ENCODE peak calls at places on chromosomes 2 and 18, in nine cellular contexts. Z is endodermal cell, O is tibial artery, S is mammary epithelial cell, U is OCI-LY7, G is breast epithelium, Y is A549, F is Panc1, D is right lobe of liver. W is an unnamed sample. For H3K4me1, the result is how much of the 10 kb centered on the place peaks cover.

GRCh38 chr2:202025816-202026215 is 7.8 kb upstream of the FZD7 start:
- DNase-seq in D (no peak), F (no peak), Z (no peak), O (no peak), G (no peak), Y (no peak), U (no peak), S (no peak), W (no peak)

GRCh38 chr2:213065583-213066444 is 85.6 kb downstream of the IKZF2 start:
- DNase-seq in O (no peak), Y (no peak), D (peak), S (peak), F (no peak), Z (peak), G (no peak), U (no peak), W (peak)

GRCh38 chr2:175256806-175257585 is 75.5 kb upstream of the ATP5MC3 start:
- DNase-seq in G (no peak), O (no peak), S (no peak), F (no peak), U (no peak), D (no peak), Y (no peak), Z (no peak), W (no peak)

GRCh38 chr2:133158024-133158423 is 410.2 kb downstream of the NCKAP5 start:
- DNase-seq in G (no peak), Y (no peak), D (no peak), S (no peak), O (no peak), F (no peak), Z (no peak), U (no peak), W (no peak)

GRCh38 chr2:36329746-36330145 is 25.8 kb upstream of the CRIM1 start:
- DNase-seq in D (no peak), F (no peak), Y (peak), U (no peak), S (peak), O (no peak), G (no peak), Z (no peak), W (no peak)

GRCh38 chr2:102142829-102143449 is 393 bp downstream of the IL1R1 start:
- DNase-seq in Y (peak), U (no peak), G (no peak), D (no peak), S (peak), Z (peak), O (no peak), F (no peak), W (peak)

GRCh38 chr2:140392824-140393223 is 1612.6 kb upstream of the NXPH2 start:
- DNase-seq in S (no peak), U (no peak), F (no peak), O (no peak), Y (no peak), G (no peak), Z (no peak), D (no peak), W (no peak)

GRCh38 chr2:96403481-96403880 is 67.9 kb downstream of the NCAPH start:
- DNase-seq in Y (no peak), O (no peak), G (no peak), S (no peak), Z (no peak), D (no peak), F (no peak), U (no peak), W (no peak)

GRCh38 chr2:228600265-228600664 is 418.8 kb upstream of the SPHKAP start:
- DNase-seq in O (no peak), S (peak), Z (no peak), U (no peak), G (no peak), F (no peak), D (no peak), Y (no peak), W (no peak)

GRCh38 chr2:164515746-164516145 is 105.5 kb downstream of the GRB14 start:
- DNase-seq in Z (no peak), U (no peak), F (no peak), S (no peak), D (no peak), Y (no peak), O (no peak), G (no peak), W (no peak)

GRCh38 chr18:41753826-41754225 is 201.2 kb upstream of the PIK3C3 start:
- DNase-seq in G (no peak), F (no peak), D (no peak), Y (no peak), Z (no peak), S (peak), O (no peak), U (no peak), W (no peak)

GRCh38 chr2:113138428-113139322 is 11.3 kb downstream of the IL1RN start:
- DNase-seq in U (peak), G (no peak), Y (peak), S (peak), O (no peak), D (peak), Z (peak), F (no peak), W (peak)

GRCh38 chr2:210861038-210861665 is 304.8 kb downstream of the CPS1 start:
- DNase-seq in O (no peak), F (no peak), D (no peak), Z (no peak), Y (no peak), S (no peak), U (no peak), G (no peak), W (no peak)

GRCh38 chr2:120397362-120397811 is 51.5 kb downstream of the INHBB start:
- DNase-seq in U (no peak), Z (peak), O (no peak), S (no peak), F (no peak), Y (peak), D (peak), G (peak), W (no peak)

GRCh38 chr2:216563646-216564045 is 65.0 kb downstream of the RPL37A start:
- DNase-seq in U (no peak), Y (no peak), Z (no peak), G (no peak), S (no peak), D (no peak), F (no peak), O (no peak), W (no peak)

GRCh38 chr2:191304939-191305875 is 60.0 kb downstream of the MYO1B start:
- DNase-seq in D (no peak), F (no peak), Z (no peak), S (peak), U (no peak), Y (no peak), G (no peak), O (peak), W (no peak)

GRCh38 chr2:13056259-13056843 is 339.6 kb downstream of the TRIB2 start:
- DNase-seq in D (no peak), F (no peak), O (no peak), Y (no peak), G (no peak), Z (no peak), U (peak), S (no peak), W (no peak)
- TF ChIP-seq CTCF in D (peak), F (peak), O (no peak), Y (peak), G (peak), Z (peak), U (peak), S (peak), W (no peak)

GRCh38 chr18:11322716-11323115 is 173.3 kb upstream of the PIEZO2 start:
- DNase-seq in U (no peak), D (no peak), S (no peak), Z (peak), Y (no peak), G (no peak), O (no peak), F (no peak), W (no peak)

GRCh38 chr18:11324956-11325873 is 175.8 kb upstream of the PIEZO2 start:
- DNase-seq in O (no peak), S (peak), U (no peak), G (no peak), F (no peak), Y (no peak), Z (no peak), D (no peak), W (no peak)

GRCh38 chr18:11322006-11322405 is 172.6 kb upstream of the PIEZO2 start:
- DNase-seq in S (peak), F (no peak), G (no peak), O (no peak), D (no peak), U (no peak), Z (no peak), Y (no peak), W (no peak)

GRCh38 chr18:11323359-11323819 is 174.0 kb upstream of the PIEZO2 start:
- DNase-seq in D (no peak), Z (peak), G (no peak), F (no peak), O (no peak), S (peak), U (no peak), Y (peak), W (peak)

GRCh38 chr18:11324510-11324909 is 175.1 kb upstream of the PIEZO2 start:
- DNase-seq in G (no peak), F (no peak), S (no peak), Y (no peak), U (no peak), D (no peak), Z (no peak), O (no peak), W (no peak)
- H3K4me1 ChIP-seq in G (under half), F (under half), S (under half), Y (under half), U (under half), D (under half), Z (under half), O (under half), W (under half)

GRCh38 chr2:207935121-207935990 is 90.0 kb downstream of the PLEKHM3 start:
- DNase-seq in O (no peak), D (peak), Y (no peak), U (no peak), G (no peak), F (no peak), S (no peak), Z (no peak), W (no peak)
- H3K27ac ChIP-seq in O (no peak), D (peak), Y (no peak), U (no peak), G (peak), F (no peak), S (no peak), Z (no peak), W (no peak)

GRCh38 chr2:128724547-128724946 is 405.9 kb upstream of the HS6ST1 start:
- DNase-seq in G (no peak), F (no peak), U (no peak), Z (no peak), O (no peak), D (no peak), S (no peak), Y (no peak), W (no peak)

GRCh38 chr2:128717758-128718710 is 399.4 kb upstream of the HS6ST1 start:
- DNase-seq in G (no peak), O (no peak), S (no peak), Y (no peak), U (no peak), D (no peak), F (no peak), Z (no peak), W (no peak)

GRCh38 chr2:128722469-128722868 is 403.8 kb upstream of the HS6ST1 start:
- DNase-seq in U (no peak), D (no peak), F (no peak), Z (no peak), S (no peak), O (no peak), Y (no peak), G (no peak), W (no peak)

GRCh38 chr2:128716371-128716770 is 397.7 kb upstream of the HS6ST1 start:
- DNase-seq in O (no peak), F (no peak), S (no peak), D (no peak), U (peak), Y (no peak), G (no peak), Z (no peak), W (no peak)

DNA sequence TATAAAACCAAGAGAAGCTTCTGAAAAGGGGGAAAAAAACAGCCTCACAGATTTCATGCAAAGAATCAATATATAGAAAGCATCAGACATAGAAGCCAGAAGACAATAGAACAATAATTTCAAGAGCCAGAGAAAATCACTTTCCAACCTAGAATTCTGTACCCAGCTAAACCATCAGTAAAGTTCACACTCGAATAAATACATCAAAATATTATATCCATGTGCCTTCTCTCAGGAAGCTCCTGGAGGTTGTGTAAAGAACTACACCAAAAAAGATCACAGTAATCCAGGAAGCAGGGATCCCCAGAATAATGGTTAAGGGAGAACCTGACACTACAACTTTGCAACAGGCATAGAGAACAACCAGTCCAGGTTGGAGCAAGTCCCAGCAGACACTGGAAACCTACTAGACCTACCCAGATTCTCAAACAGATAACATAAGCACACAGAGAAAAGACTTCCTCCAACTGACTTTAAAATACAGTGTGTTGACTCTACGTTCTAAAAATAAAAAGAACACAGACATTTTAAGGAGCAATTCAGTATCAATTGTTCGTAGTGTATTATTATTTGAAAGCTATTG is 401.9 kb upstream of the HS6ST1 start:
- DNase-seq in Y (no peak), S (no peak), G (no peak), D (no peak), Z (no peak), U (no peak), F (no peak), O (no peak), W (no peak)
- TF ChIP-seq CTCF in Y (no peak), S (peak), G (no peak), D (no peak), Z (peak), U (no peak), F (no peak), O (no peak), W (no peak)

GRCh38 chr2:16640867-16641266 is 24.8 kb downstream of the CYRIA start:
- DNase-seq in Z (no peak), O (no peak), F (no peak), S (no peak), D (no peak), G (no peak), U (no peak), Y (no peak), W (no peak)

GRCh38 chr2:16639431-16639830 is 26.2 kb downstream of the CYRIA start:
- DNase-seq in Z (no peak), S (no peak), D (no peak), Y (no peak), U (no peak), O (no peak), F (no peak), G (no peak), W (no peak)

GRCh38 chr2:16638941-16639340 is 26.7 kb downstream of the CYRIA start:
- DNase-seq in U (peak), Y (no peak), Z (no peak), O (no peak), S (no peak), D (no peak), F (no peak), G (no peak), W (no peak)

GRCh38 chr2:16641509-16641908 is 24.1 kb downstream of the CYRIA start:
- DNase-seq in O (no peak), U (no peak), D (no peak), Z (no peak), Y (no peak), S (no peak), G (no peak), F (no peak), W (no peak)

GRCh38 chr2:16640024-16640423 is 25.6 kb downstream of the CYRIA start:
- DNase-seq in U (no peak), O (no peak), S (no peak), F (no peak), D (no peak), Z (no peak), G (no peak), Y (no peak), W (no peak)
- H3K4me1 ChIP-seq in U (under half), O (under half), S (under half), F (under half), D (under half), Z (under half), G (under half), Y (under half), W (under half)

DNA sequence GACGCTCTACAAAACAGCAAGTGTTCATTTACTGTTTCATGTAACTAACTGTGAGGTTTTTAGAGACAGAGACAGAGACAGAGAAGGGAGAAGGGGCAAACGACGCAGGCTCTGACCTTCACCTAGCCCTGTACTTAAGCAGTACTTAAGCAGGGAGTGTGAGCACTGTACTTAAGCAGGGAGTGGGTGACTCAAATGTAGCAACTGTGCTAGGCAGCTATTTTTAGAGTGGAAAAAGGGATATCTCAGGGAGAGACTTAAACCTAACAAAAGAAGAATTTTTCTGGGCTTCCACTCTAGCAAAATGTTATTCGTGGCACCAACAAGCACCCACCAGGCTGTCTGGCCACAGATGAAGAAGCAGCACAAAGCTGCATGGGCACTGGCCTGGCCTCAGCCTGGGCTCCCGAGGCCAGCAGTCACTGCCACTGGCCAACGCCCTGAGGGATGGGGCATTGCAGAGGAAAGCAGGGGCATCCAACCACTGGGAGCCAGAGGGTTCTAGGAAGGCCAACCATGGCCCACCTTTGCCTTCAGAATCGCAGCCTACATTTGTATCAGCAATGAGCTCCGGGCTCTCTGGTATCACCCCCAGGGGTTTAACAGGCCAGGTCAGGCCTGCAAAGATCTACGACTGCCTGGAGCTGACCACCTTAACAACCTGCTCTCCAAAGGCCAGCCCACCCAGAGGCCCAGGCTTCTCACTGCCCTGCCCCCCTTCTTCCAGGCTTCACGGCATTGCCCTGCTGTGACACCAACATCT is 154.3 kb downstream of the TTC32 start:
- DNase-seq in F (no peak), S (no peak), Y (no peak), D (no peak), G (no peak), O (no peak), U (no peak), Z (no peak), W (no peak)
- H3K27ac ChIP-seq in F (no peak), S (no peak), Y (peak), D (no peak), G (no peak), O (peak), U (no peak), Z (no peak), W (no peak)